ENCODE peak calls at places on chromosomes 6 and 20, in four cellular contexts. S is brain microvascular endothelial cell, E is cardiac muscle cell, J is right atrium auricular region. D is an unnamed sample.

GRCh38 chr6:16704706-16705402 is 56.4 kb downstream of the ATXN1 start:
- DNase-seq in E (peak; percentile 59), S (peak; percentile 69), J (no peak), D (no peak)

GRCh38 chr6:157557541-157557940 is 176.6 kb downstream of the ZDHHC14 start:
- DNase-seq in S (no peak), E (no peak), J (no peak), D (no peak)

GRCh38 chr6:1910621-1911407 is 301.1 kb downstream of the FOXC1 start:
- DNase-seq in J (no peak), E (no peak), S (no peak), D (no peak)

GRCh38 chr20:48629960-48630315 is 197.9 kb downstream of the PREX1 start:
- DNase-seq in S (no peak), E (no peak), J (no peak), D (no peak)

GRCh38 chr6:100493206-100493888 is 28.6 kb upstream of the SIM1 start:
- DNase-seq in J (no peak), S (no peak), E (no peak), D (no peak)

GRCh38 chr6:56144538-56145324 is 102.6 kb downstream of the COL21A1 start:
- DNase-seq in J (no peak), E (peak; percentile 37), S (peak; percentile 53), D (peak; percentile 8)

GRCh38 chr20:57761413-57761734 is 51.6 kb upstream of the PMEPA1 start:
- DNase-seq in J (no peak), E (no peak), S (no peak), D (no peak)

GRCh38 chr6:138692978-138693909 is 80.3 kb upstream of the CCDC28A start:
- DNase-seq in J (no peak), E (peak; percentile 74), S (peak; percentile 38), D (no peak)

GRCh38 chr6:6843057-6843627 is 254.6 kb downstream of the LY86 start:
- DNase-seq in J (no peak), E (peak; percentile 57), S (no peak), D (no peak)

GRCh38 chr6:105326216-105326615 is 76.7 kb downstream of the PREP start:
- DNase-seq in S (no peak), E (peak; percentile 56), J (no peak), D (peak; percentile 26)

GRCh38 chr6:42392871-42393270 is 58.9 kb downstream of the TRERF1 start:
- DNase-seq in S (no peak), E (no peak), J (no peak), D (no peak)

GRCh38 chr20:24117386-24117785 is 128.8 kb upstream of the GGTLC1 start:
- DNase-seq in E (no peak), J (no peak), S (peak; percentile 47), D (no peak)

GRCh38 chr6:137879301-137879700 is 12.2 kb downstream of the TNFAIP3 start:
- DNase-seq in S (no peak), J (no peak), E (no peak), D (no peak)

GRCh38 chr20:57874141-57874540 is 164.3 kb upstream of the PMEPA1 start:
- DNase-seq in E (no peak), J (no peak), S (no peak), D (no peak)

GRCh38 chr6:145814501-145815350 is at the start of gene FBXO30:
- DNase-seq in S (peak; percentile 72), E (peak; percentile 94), J (peak; percentile 85), D (no peak)

GRCh38 chr6:158660331-158660730 is 10.5 kb downstream of the SYTL3 start:
- DNase-seq in S (no peak), E (peak; percentile 19), J (no peak), D (no peak)
- TF ChIP-seq CTCF in S (peak; percentile 81), E (peak; percentile 62), J (peak; percentile 53), D (peak; percentile 53)

GRCh38 chr20:35650632-35651031 is 14.1 kb downstream of the CPNE1 start:
- DNase-seq in J (no peak), E (no peak), S (no peak), D (no peak)
- H3K36me3 ChIP-seq in J (peaks cover 20% of the 10 kb centered on the region), E (peaks cover 30% of the 10 kb centered on the region), S (peaks cover 34% of the 10 kb centered on the region), D (peaks cover 7% of the 10 kb centered on the region)

GRCh38 chr6:84450018-84450417 is 222.6 kb upstream of the CEP162 start:
- DNase-seq in E (no peak), J (no peak), S (no peak), D (no peak)

GRCh38 chr6:84449220-84449619 is 221.8 kb upstream of the CEP162 start:
- DNase-seq in J (no peak), E (peak; percentile 78), S (no peak), D (no peak)

GRCh38 chr6:84445074-84445473 is 217.6 kb upstream of the CEP162 start:
- DNase-seq in J (no peak), S (no peak), E (no peak), D (no peak)

GRCh38 chr6:84447651-84448050 is 220.2 kb upstream of the CEP162 start:
- DNase-seq in S (no peak), J (no peak), E (no peak), D (no peak)

DNA sequence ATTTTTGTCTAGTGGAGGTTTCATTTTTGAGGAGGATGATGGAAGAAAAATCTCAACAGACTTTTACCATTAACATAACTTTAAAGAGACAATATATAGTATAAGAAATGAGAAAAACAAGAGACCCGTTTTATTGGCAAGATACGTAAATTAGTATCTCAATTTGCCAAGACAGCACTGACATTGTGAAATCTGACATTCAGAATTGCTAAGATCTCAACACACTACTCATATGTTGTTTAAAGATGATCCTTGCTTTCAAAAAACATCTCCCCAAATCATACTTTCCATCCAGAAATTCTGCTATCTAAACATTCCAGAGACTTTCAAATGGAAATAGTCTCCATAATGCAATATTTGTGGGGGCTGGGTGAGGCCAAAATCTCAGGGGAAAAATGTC is 220.9 kb upstream of the CEP162 start:
- DNase-seq in J (no peak), E (peak; percentile 59), S (no peak), D (no peak)
- H3K4me3 ChIP-seq in J (no peak overlapping the region), E (no peak overlapping the region), S (no peak overlapping the region), D (no peak overlapping the region)

GRCh38 chr6:35259194-35259945 is at the start of gene ZNF76:
- DNase-seq in S (peak; percentile 96), E (peak; percentile 98), J (peak; percentile 99), D (peak; percentile 61)
- TF ChIP-seq CTCF in S (no peak), E (peak; percentile 0), J (no peak), D (no peak)

DNA sequence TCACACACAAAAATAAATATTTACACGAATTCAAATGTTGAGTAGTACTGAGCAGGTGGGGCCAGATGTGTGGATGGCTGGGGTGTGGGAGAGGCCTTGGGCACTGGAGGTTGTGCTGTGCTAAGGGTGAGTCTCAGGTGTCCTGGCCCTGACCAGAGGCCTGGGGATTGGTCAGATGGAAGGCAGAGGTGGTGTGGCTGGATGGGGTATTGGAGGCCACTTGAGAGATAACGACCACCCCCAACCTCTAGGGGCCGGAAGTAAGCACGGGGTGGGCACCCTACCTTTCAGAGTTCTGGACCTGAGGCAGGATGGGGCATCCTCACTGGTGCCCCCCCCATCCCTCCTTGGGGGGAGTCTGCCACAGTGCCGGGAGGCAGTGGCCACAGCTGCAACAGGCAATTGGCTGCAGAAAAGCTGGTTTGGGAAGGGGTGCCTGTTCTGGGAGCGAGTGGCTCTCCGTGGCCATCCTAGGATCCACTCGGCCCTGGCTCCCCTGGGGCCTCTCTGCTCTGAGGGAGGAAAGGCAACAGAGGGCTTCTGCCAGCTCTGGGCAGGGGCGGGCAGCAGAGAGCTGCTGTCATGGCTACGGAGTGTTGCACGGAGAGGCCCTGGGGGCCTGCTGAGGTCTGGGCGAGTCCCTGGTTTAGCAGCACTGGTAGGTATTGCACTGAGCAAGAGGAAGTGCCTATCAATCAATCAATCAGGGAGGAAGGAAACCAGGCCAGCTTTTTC is 87.6 kb downstream of the ASXL1 start:
- DNase-seq in S (no peak), J (no peak), E (no peak), D (no peak)
- H3K36me3 ChIP-seq in S (peaks cover 77% of the 10 kb centered on the region), J (peaks cover 25% of the 10 kb centered on the region), E (peaks cover 16% of the 10 kb centered on the region), D (peaks cover 19% of the 10 kb centered on the region)

GRCh38 chr20:33816191-33816590 is 5.0 kb downstream of the CHMP4B start:
- DNase-seq in J (no peak), E (no peak), S (no peak), D (no peak)
- H3K4me3 ChIP-seq in J (no peak overlapping the region), E (no peak overlapping the region), S (no peak overlapping the region), D (no peak overlapping the region)

DNA sequence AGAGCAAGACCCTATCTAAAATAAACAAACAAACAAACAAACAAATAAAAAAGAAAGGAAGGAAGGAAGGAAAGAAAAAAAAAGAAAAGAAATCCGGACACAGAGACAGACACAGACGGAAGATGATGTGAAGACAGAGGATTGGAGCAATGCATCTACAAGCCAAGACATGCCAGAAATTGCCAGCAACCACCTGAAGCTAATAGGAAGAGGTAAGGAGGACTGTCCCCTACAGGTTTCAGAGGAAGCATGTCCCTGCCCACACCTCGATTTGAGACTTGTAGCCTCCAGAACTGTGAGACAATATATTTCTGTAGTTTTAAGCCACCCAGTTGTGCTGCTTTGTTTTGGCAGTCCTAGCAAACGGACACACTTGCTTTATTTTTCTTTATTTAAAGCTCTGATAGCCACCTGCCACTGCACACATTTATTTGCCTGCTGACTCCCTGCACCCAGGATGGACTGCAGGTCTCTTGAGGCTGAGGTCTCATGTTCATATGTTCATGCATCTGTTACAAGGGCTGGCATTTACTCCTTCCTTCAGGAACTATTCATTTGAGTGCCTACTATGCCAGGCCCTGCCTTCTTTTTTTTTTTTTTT is 20.7 kb upstream of the ZMYND8 start:
- DNase-seq in E (no peak), S (no peak), J (no peak), D (no peak)
- TF ChIP-seq CTCF in E (no peak), S (no peak), J (no peak), D (no peak)

GRCh38 chr20:37314099-37314498 is 24.6 kb downstream of the MANBAL start:
- DNase-seq in J (no peak), E (no peak), S (no peak), D (no peak)
- H3K36me3 ChIP-seq in J (peaks cover 29% of the 10 kb centered on the region), E (no peaks in the 10 kb centered on the region), S (peaks cover 6% of the 10 kb centered on the region), D (peaks cover 7% of the 10 kb centered on the region)

GRCh38 chr6:36340671-36341454 is 4.2 kb upstream of the BNIP5 start:
- DNase-seq in J (peak; percentile 80), S (peak; percentile 67), E (peak; percentile 95), D (no peak)
- H3K4me3 ChIP-seq in J (no peak overlapping the region), S (peak overlapping the region; percentile 9), E (no peak overlapping the region), D (peak overlapping the region; percentile 28)